ENCODE peak calls at places on chromosomes 7 and 10, in nine cellular contexts. One of them, this sample, is unnamed. For H3K9me3, the result is how much of the 10 kb centered on the place peaks cover.

GRCh38 chr10:93259126-93259525 is 185.4 kb downstream of the CYP26A1 start:
- DNase-seq in PC-9: no peak
- DNase-seq in colonic mucosa: no peak
- DNase-seq in IMR-90: no peak
- DNase-seq in right atrium auricular region: no peak
- DNase-seq in endodermal cell: no peak
- DNase-seq in PC-3: no peak
- DNase-seq in A549: no peak
- DNase-seq in kidney: no peak
- DNase-seq in this sample: no peak

GRCh38 chr7:72336887-72337821 is 75.0 kb downstream of the CALN1 start:
- DNase-seq in PC-3: no peak
- DNase-seq in kidney: no peak
- DNase-seq in right atrium auricular region: peak
- DNase-seq in A549: no peak
- DNase-seq in endodermal cell: peak
- DNase-seq in colonic mucosa: no peak
- DNase-seq in IMR-90: no peak
- DNase-seq in PC-9: no peak
- DNase-seq in this sample: no peak

GRCh38 chr7:152383341-152384234 is 52.2 kb downstream of the KMT2C start:
- DNase-seq in PC-3: no peak
- DNase-seq in PC-9: no peak
- DNase-seq in colonic mucosa: no peak
- DNase-seq in IMR-90: peak
- DNase-seq in endodermal cell: no peak
- DNase-seq in A549: peak
- DNase-seq in kidney: no peak
- DNase-seq in right atrium auricular region: no peak
- DNase-seq in this sample: no peak

GRCh38 chr10:10855178-10855577 is 162.5 kb upstream of the CELF2 start:
- DNase-seq in right atrium auricular region: no peak
- DNase-seq in endodermal cell: no peak
- DNase-seq in kidney: no peak
- DNase-seq in IMR-90: no peak
- DNase-seq in PC-9: no peak
- DNase-seq in PC-3: no peak
- DNase-seq in A549: no peak
- DNase-seq in colonic mucosa: no peak
- DNase-seq in this sample: no peak

GRCh38 chr10:78543749-78544446 is 510.2 kb downstream of the RPS24 start:
- DNase-seq in right atrium auricular region: peak
- DNase-seq in IMR-90: peak
- DNase-seq in kidney: peak
- DNase-seq in PC-3: no peak
- DNase-seq in colonic mucosa: peak
- DNase-seq in PC-9: no peak
- DNase-seq in endodermal cell: no peak
- DNase-seq in A549: no peak
- DNase-seq in this sample: no peak

GRCh38 chr10:114526112-114526496 is 121.8 kb upstream of the AFAP1L2 start:
- DNase-seq in A549: no peak
- DNase-seq in endodermal cell: no peak
- DNase-seq in IMR-90: peak
- DNase-seq in PC-9: no peak
- DNase-seq in colonic mucosa: no peak
- DNase-seq in kidney: no peak
- DNase-seq in right atrium auricular region: no peak
- DNase-seq in PC-3: no peak
- DNase-seq in this sample: no peak

GRCh38 chr10:101139421-101139911 is 8.4 kb downstream of the TLX1 start:
- DNase-seq in endodermal cell: peak
- DNase-seq in A549: no peak
- DNase-seq in kidney: no peak
- DNase-seq in colonic mucosa: no peak
- DNase-seq in PC-3: no peak
- DNase-seq in PC-9: no peak
- DNase-seq in right atrium auricular region: no peak
- DNase-seq in IMR-90: no peak
- DNase-seq in this sample: no peak

GRCh38 chr10:13388478-13388877 is 40.4 kb upstream of the SEPHS1 start:
- DNase-seq in right atrium auricular region: no peak
- DNase-seq in PC-3: no peak
- DNase-seq in colonic mucosa: no peak
- DNase-seq in IMR-90: no peak
- DNase-seq in PC-9: no peak
- DNase-seq in endodermal cell: no peak
- DNase-seq in kidney: no peak
- DNase-seq in A549: no peak
- DNase-seq in this sample: no peak

GRCh38 chr10:95406651-95407280 is 116.0 kb upstream of the PDLIM1 start:
- DNase-seq in right atrium auricular region: peak
- DNase-seq in kidney: peak
- DNase-seq in PC-9: peak
- DNase-seq in endodermal cell: peak
- DNase-seq in IMR-90: no peak
- DNase-seq in colonic mucosa: peak
- DNase-seq in PC-3: peak
- DNase-seq in A549: peak
- DNase-seq in this sample: no peak

GRCh38 chr7:128407751-128408708 is 1.8 kb downstream of the IMPDH1 start:
- DNase-seq in A549: no peak
- DNase-seq in right atrium auricular region: no peak
- DNase-seq in PC-9: no peak
- DNase-seq in kidney: no peak
- DNase-seq in PC-3: no peak
- DNase-seq in colonic mucosa: peak
- DNase-seq in IMR-90: no peak
- DNase-seq in endodermal cell: no peak
- DNase-seq in this sample: no peak

GRCh38 chr7:31443457-31443856 is 70.4 kb upstream of the ITPRID1 start:
- DNase-seq in colonic mucosa: no peak
- DNase-seq in kidney: no peak
- DNase-seq in A549: peak
- DNase-seq in endodermal cell: peak
- DNase-seq in IMR-90: peak
- DNase-seq in PC-9: peak
- DNase-seq in PC-3: peak
- DNase-seq in right atrium auricular region: no peak
- DNase-seq in this sample: no peak

GRCh38 chr7:124171068-124171467 is 138.2 kb upstream of the TMEM229A start:
- DNase-seq in endodermal cell: peak
- DNase-seq in colonic mucosa: no peak
- DNase-seq in right atrium auricular region: no peak
- DNase-seq in IMR-90: peak
- DNase-seq in PC-9: no peak
- DNase-seq in A549: peak
- DNase-seq in PC-3: peak
- DNase-seq in kidney: no peak
- DNase-seq in this sample: no peak

GRCh38 chr10:9825491-9826018 is 1192.1 kb upstream of the CELF2 start:
- DNase-seq in PC-9: no peak
- DNase-seq in right atrium auricular region: no peak
- DNase-seq in PC-3: no peak
- DNase-seq in A549: peak
- DNase-seq in kidney: no peak
- DNase-seq in endodermal cell: peak
- DNase-seq in IMR-90: peak
- DNase-seq in colonic mucosa: no peak
- DNase-seq in this sample: no peak

GRCh38 chr7:103134866-103135554 is 13.9 kb downstream of the NAPEPLD start:
- DNase-seq in IMR-90: no peak
- DNase-seq in right atrium auricular region: no peak
- DNase-seq in kidney: no peak
- DNase-seq in PC-9: no peak
- DNase-seq in PC-3: no peak
- DNase-seq in A549: no peak
- DNase-seq in endodermal cell: no peak
- DNase-seq in colonic mucosa: no peak
- DNase-seq in this sample: no peak

GRCh38 chr10:113228570-113228969 is 278.5 kb downstream of the TCF7L2 start:
- DNase-seq in right atrium auricular region: no peak
- DNase-seq in kidney: no peak
- DNase-seq in colonic mucosa: no peak
- DNase-seq in endodermal cell: peak
- DNase-seq in A549: no peak
- DNase-seq in PC-3: no peak
- DNase-seq in PC-9: no peak
- DNase-seq in IMR-90: peak
- DNase-seq in this sample: no peak

GRCh38 chr10:17125316-17125715 is 4.3 kb downstream of the CUBN start:
- DNase-seq in right atrium auricular region: no peak
- DNase-seq in A549: no peak
- DNase-seq in endodermal cell: no peak
- DNase-seq in kidney: no peak
- DNase-seq in PC-9: no peak
- DNase-seq in PC-3: no peak
- DNase-seq in IMR-90: no peak
- DNase-seq in colonic mucosa: no peak
- DNase-seq in this sample: no peak

GRCh38 chr7:102286237-102287081 is at the start of gene SH2B2:
- DNase-seq in right atrium auricular region: peak
- DNase-seq in IMR-90: peak
- DNase-seq in endodermal cell: peak
- DNase-seq in PC-9: peak
- DNase-seq in PC-3: peak
- DNase-seq in kidney: peak
- DNase-seq in A549: peak
- DNase-seq in colonic mucosa: peak
- DNase-seq in this sample: no peak

GRCh38 chr10:117653170-117653515 is 110.6 kb downstream of the EMX2 start:
- DNase-seq in PC-3: peak
- DNase-seq in kidney: no peak
- DNase-seq in PC-9: no peak
- DNase-seq in right atrium auricular region: no peak
- DNase-seq in IMR-90: peak
- DNase-seq in endodermal cell: no peak
- DNase-seq in colonic mucosa: no peak
- DNase-seq in A549: peak
- DNase-seq in this sample: no peak

GRCh38 chr7:21426958-21427860 is 674 bp upstream of the SP4 start:
- DNase-seq in endodermal cell: peak
- DNase-seq in IMR-90: peak
- DNase-seq in A549: peak
- DNase-seq in colonic mucosa: peak
- DNase-seq in kidney: peak
- DNase-seq in right atrium auricular region: peak
- DNase-seq in PC-3: peak
- DNase-seq in PC-9: peak
- DNase-seq in this sample: peak
- TF ChIP-seq CTCF in endodermal cell: no peak
- TF ChIP-seq CTCF in IMR-90: no peak
- TF ChIP-seq CTCF in A549: no peak
- TF ChIP-seq CTCF in colonic mucosa: no peak
- TF ChIP-seq CTCF in kidney: no peak
- TF ChIP-seq CTCF in right atrium auricular region: no peak
- TF ChIP-seq CTCF in PC-3: no peak
- TF ChIP-seq CTCF in PC-9: no peak
- TF ChIP-seq CTCF in this sample: no peak

DNA sequence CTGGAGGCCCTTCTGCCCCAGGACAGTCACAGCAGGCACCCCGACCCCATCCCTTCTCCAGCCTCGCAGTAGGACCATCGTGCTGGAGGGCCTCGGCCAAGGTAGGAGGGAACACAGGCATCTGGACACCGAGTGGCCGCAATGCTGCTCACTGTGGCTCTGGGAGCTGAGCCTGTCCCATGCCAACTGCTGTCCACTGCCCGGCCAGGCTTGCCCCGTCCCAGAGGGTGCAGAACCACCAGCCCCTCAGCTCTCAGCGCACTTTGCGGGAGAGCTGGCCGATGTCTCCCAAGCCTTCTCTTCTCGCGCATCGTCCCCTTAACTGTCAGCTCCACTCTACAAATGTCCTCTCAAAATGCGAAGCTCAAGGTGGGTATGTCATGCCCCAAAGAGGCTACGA is 197.2 kb downstream of the PTPRN2 start:
- DNase-seq in colonic mucosa: no peak
- DNase-seq in kidney: no peak
- DNase-seq in IMR-90: no peak
- DNase-seq in right atrium auricular region: no peak
- DNase-seq in A549: no peak
- DNase-seq in PC-9: no peak
- DNase-seq in endodermal cell: no peak
- DNase-seq in PC-3: no peak
- DNase-seq in this sample: no peak
- H3K9me3 ChIP-seq in colonic mucosa: under half
- H3K9me3 ChIP-seq in kidney: under half
- H3K9me3 ChIP-seq in IMR-90: half or more
- H3K9me3 ChIP-seq in right atrium auricular region: under half
- H3K9me3 ChIP-seq in A549: under half
- H3K9me3 ChIP-seq in PC-9: under half
- H3K9me3 ChIP-seq in endodermal cell: half or more
- H3K9me3 ChIP-seq in PC-3: under half
- H3K9me3 ChIP-seq in this sample: under half

DNA sequence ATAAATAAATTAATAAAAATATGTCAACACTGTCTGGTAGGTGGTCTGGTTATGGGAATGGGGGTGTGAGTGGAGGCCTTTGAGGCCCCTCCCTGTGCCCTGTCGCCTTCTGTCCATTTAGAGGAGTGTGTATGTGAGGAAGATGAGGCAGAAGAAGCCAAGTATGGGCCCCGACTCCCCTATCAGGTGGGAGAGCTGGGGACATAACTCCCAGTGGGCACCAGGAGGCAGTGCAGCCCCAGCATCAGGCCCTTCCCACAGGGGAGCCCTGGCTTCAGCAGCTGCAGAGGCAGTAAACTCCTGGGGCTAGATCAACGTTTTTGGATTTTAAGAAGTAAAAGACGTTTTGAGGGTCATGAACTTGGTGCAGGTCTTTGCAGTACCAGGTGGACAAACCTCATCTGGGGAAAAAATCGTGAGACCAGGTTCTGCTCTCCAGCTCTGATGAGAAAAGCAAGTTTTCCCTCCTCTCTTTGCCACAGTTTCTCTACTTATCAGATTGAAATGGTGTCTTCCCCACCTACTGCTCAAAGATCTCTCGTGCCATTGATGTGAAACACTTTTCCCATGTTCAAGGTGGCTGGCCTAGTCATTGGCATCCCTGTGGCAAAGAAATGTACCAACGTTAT is 167.8 kb upstream of the EEPD1 start:
- DNase-seq in IMR-90: peak
- DNase-seq in endodermal cell: peak
- DNase-seq in right atrium auricular region: peak
- DNase-seq in colonic mucosa: peak
- DNase-seq in PC-9: peak
- DNase-seq in A549: peak
- DNase-seq in kidney: peak
- DNase-seq in PC-3: peak
- DNase-seq in this sample: no peak
- TF ChIP-seq CTCF in IMR-90: peak
- TF ChIP-seq CTCF in endodermal cell: peak
- TF ChIP-seq CTCF in right atrium auricular region: peak
- TF ChIP-seq CTCF in colonic mucosa: peak
- TF ChIP-seq CTCF in PC-9: peak
- TF ChIP-seq CTCF in A549: peak
- TF ChIP-seq CTCF in kidney: peak
- TF ChIP-seq CTCF in PC-3: peak
- TF ChIP-seq CTCF in this sample: peak

DNA sequence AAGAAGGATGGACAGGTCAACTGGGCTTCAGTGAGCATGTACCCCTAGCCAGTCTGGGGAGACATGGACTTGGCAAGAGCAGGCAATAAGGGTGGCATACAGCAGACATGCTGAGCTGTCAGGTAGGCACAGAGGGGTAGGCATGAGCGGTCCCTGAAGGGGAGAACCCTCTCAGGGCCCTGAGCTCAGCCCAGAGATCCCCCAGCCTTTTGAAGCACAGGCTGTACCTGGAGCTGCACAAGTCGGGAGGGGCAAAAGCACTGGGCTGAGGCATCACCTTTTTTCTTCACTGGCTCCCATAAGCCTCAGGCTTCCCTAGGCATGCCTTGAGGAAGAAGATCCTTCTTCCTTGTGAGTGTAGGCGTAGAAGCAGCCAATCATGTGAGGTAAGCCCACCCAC is 42.3 kb downstream of the ZNF727 start:
- DNase-seq in PC-3: no peak
- DNase-seq in kidney: no peak
- DNase-seq in right atrium auricular region: no peak
- DNase-seq in endodermal cell: no peak
- DNase-seq in colonic mucosa: no peak
- DNase-seq in A549: no peak
- DNase-seq in PC-9: no peak
- DNase-seq in IMR-90: no peak
- DNase-seq in this sample: peak
- H3K9me3 ChIP-seq in PC-3: under half
- H3K9me3 ChIP-seq in kidney: under half
- H3K9me3 ChIP-seq in right atrium auricular region: half or more
- H3K9me3 ChIP-seq in endodermal cell: half or more
- H3K9me3 ChIP-seq in colonic mucosa: under half
- H3K9me3 ChIP-seq in A549: under half
- H3K9me3 ChIP-seq in PC-9: under half
- H3K9me3 ChIP-seq in IMR-90: under half
- H3K9me3 ChIP-seq in this sample: half or more

This sample was measured in vagina.